ENCODE peak calls at places on chromosomes 13 and 19, in four cellular contexts. One of them, this sample, is unnamed. For H3K4me1, the result is how much of the 10 kb centered on the place peaks cover.

GRCh38 chr13:41554626-41555386 is 97.5 kb downstream of the RGCC start:
- DNase-seq in SJSA1: no peak
- DNase-seq in hepatocyte: no peak
- DNase-seq in heart left ventricle: no peak
- DNase-seq in this sample: no peak

GRCh38 chr13:110319397-110319773 is 12.3 kb downstream of the COL4A2 start:
- DNase-seq in SJSA1: no peak
- DNase-seq in hepatocyte: no peak
- DNase-seq in heart left ventricle: no peak
- DNase-seq in this sample: no peak

GRCh38 chr13:49248433-49249002 is 793 bp downstream of the CDADC1 start:
- DNase-seq in SJSA1: no peak
- DNase-seq in hepatocyte: peak
- DNase-seq in heart left ventricle: no peak
- DNase-seq in this sample: no peak

GRCh38 chr19:34991542-34992333 is 8.4 kb upstream of the GRAMD1A start:
- DNase-seq in SJSA1: no peak
- DNase-seq in hepatocyte: no peak
- DNase-seq in heart left ventricle: no peak
- DNase-seq in this sample: no peak

GRCh38 chr13:83780201-83780600 is 102.1 kb downstream of the SLITRK1 start:
- DNase-seq in SJSA1: no peak
- DNase-seq in hepatocyte: peak
- DNase-seq in heart left ventricle: no peak
- DNase-seq in this sample: no peak

GRCh38 chr19:23698711-23699520 is 11.9 kb upstream of the ZNF675 start:
- DNase-seq in SJSA1: no peak
- DNase-seq in hepatocyte: peak
- DNase-seq in heart left ventricle: no peak
- DNase-seq in this sample: peak

GRCh38 chr13:107518780-107519179 is 696.6 kb downstream of the LIG4 start:
- DNase-seq in SJSA1: no peak
- DNase-seq in hepatocyte: no peak
- DNase-seq in heart left ventricle: no peak
- DNase-seq in this sample: no peak

GRCh38 chr13:42395066-42395821 is 123.3 kb downstream of the AKAP11 start:
- DNase-seq in SJSA1: no peak
- DNase-seq in hepatocyte: no peak
- DNase-seq in heart left ventricle: no peak
- DNase-seq in this sample: no peak

GRCh38 chr13:78020861-78021260 is 102.2 kb upstream of the EDNRB start:
- DNase-seq in SJSA1: no peak
- DNase-seq in hepatocyte: no peak
- DNase-seq in heart left ventricle: no peak
- DNase-seq in this sample: no peak

GRCh38 chr13:20767309-20767943 is 6.3 kb downstream of the EEF1AKMT1 start:
- DNase-seq in SJSA1: no peak
- DNase-seq in hepatocyte: no peak
- DNase-seq in heart left ventricle: no peak
- DNase-seq in this sample: no peak

GRCh38 chr19:52191951-52192350 is 2.1 kb downstream of the PPP2R1A start:
- DNase-seq in SJSA1: no peak
- DNase-seq in hepatocyte: no peak
- DNase-seq in heart left ventricle: peak
- DNase-seq in this sample: no peak

GRCh38 chr13:99280166-99280565 is 22.0 kb upstream of the GPR18 start:
- DNase-seq in SJSA1: peak
- DNase-seq in hepatocyte: no peak
- DNase-seq in heart left ventricle: no peak
- DNase-seq in this sample: no peak

GRCh38 chr13:113497217-113497616 is 6.7 kb upstream of the DCUN1D2 start:
- DNase-seq in SJSA1: no peak
- DNase-seq in hepatocyte: no peak
- DNase-seq in heart left ventricle: no peak
- DNase-seq in this sample: no peak

GRCh38 chr13:77139311-77139710 is 112.4 kb upstream of the FBXL3 start:
- DNase-seq in SJSA1: no peak
- DNase-seq in hepatocyte: no peak
- DNase-seq in heart left ventricle: no peak
- DNase-seq in this sample: no peak

GRCh38 chr13:101623469-101624209 is 171.2 kb downstream of the ITGBL1 start:
- DNase-seq in SJSA1: no peak
- DNase-seq in hepatocyte: no peak
- DNase-seq in heart left ventricle: no peak
- DNase-seq in this sample: no peak

GRCh38 chr13:41006951-41007350 is 12.2 kb downstream of the ELF1 start:
- DNase-seq in SJSA1: no peak
- DNase-seq in hepatocyte: no peak
- DNase-seq in heart left ventricle: no peak
- DNase-seq in this sample: no peak

GRCh38 chr19:44579663-44580365 is 33.5 kb upstream of the IGSF23 start:
- DNase-seq in SJSA1: no peak
- DNase-seq in hepatocyte: no peak
- DNase-seq in heart left ventricle: no peak
- DNase-seq in this sample: no peak

GRCh38 chr13:49828452-49828851 is 36.0 kb upstream of the KPNA3 start:
- DNase-seq in SJSA1: no peak
- DNase-seq in hepatocyte: no peak
- DNase-seq in heart left ventricle: no peak
- DNase-seq in this sample: no peak

GRCh38 chr19:58059003-58059671 is at the start of gene ZNF135:
- DNase-seq in SJSA1: no peak
- DNase-seq in hepatocyte: peak
- DNase-seq in heart left ventricle: peak
- DNase-seq in this sample: peak

GRCh38 chr19:55113570-55114039 is 3.8 kb downstream of the PPP1R12C start:
- DNase-seq in SJSA1: peak
- DNase-seq in hepatocyte: peak
- DNase-seq in heart left ventricle: peak
- DNase-seq in this sample: peak

GRCh38 chr13:60351326-60351725 is 45.7 kb upstream of the TDRD3 start:
- DNase-seq in SJSA1: no peak
- DNase-seq in hepatocyte: peak
- DNase-seq in heart left ventricle: no peak
- DNase-seq in this sample: peak

GRCh38 chr13:50693755-50694154 is 149.7 kb downstream of the DLEU7 start:
- DNase-seq in SJSA1: no peak
- DNase-seq in hepatocyte: no peak
- DNase-seq in heart left ventricle: peak
- DNase-seq in this sample: peak

GRCh38 chr19:30229524-30230174 is 142.5 kb upstream of the ZNF536 start:
- DNase-seq in SJSA1: no peak
- DNase-seq in hepatocyte: peak
- DNase-seq in heart left ventricle: no peak
- DNase-seq in this sample: no peak

GRCh38 chr19:47848871-47849473 is 10.1 kb upstream of the TPRX2 start:
- DNase-seq in SJSA1: no peak
- DNase-seq in hepatocyte: peak
- DNase-seq in heart left ventricle: no peak
- DNase-seq in this sample: peak

GRCh38 chr13:83377486-83377885 is 504.8 kb downstream of the SLITRK1 start:
- DNase-seq in SJSA1: no peak
- DNase-seq in hepatocyte: no peak
- DNase-seq in heart left ventricle: no peak
- DNase-seq in this sample: no peak

GRCh38 chr19:43765109-43765876 is 10.5 kb upstream of the SMG9 start:
- DNase-seq in SJSA1: peak
- DNase-seq in hepatocyte: peak
- DNase-seq in heart left ventricle: peak
- DNase-seq in this sample: no peak

GRCh38 chr19:57324992-57325391 is 4.7 kb downstream of the ZNF543 start:
- DNase-seq in SJSA1: no peak
- DNase-seq in hepatocyte: no peak
- DNase-seq in heart left ventricle: no peak
- DNase-seq in this sample: no peak

GRCh38 chr19:34506026-34506370 is 24.4 kb downstream of the WTIP start:
- DNase-seq in SJSA1: no peak
- DNase-seq in hepatocyte: no peak
- DNase-seq in heart left ventricle: peak
- DNase-seq in this sample: no peak

GRCh38 chr13:46165485-46166220 is 16.3 kb downstream of the LCP1 start:
- DNase-seq in SJSA1: peak
- DNase-seq in hepatocyte: no peak
- DNase-seq in heart left ventricle: no peak
- DNase-seq in this sample: no peak

GRCh38 chr13:20673711-20674110 is 29.8 kb upstream of the IL17D start:
- DNase-seq in SJSA1: no peak
- DNase-seq in hepatocyte: no peak
- DNase-seq in heart left ventricle: no peak
- DNase-seq in this sample: no peak

GRCh38 chr19:48511800-48512503 is at the start of gene LMTK3:
- DNase-seq in SJSA1: no peak
- DNase-seq in hepatocyte: no peak
- DNase-seq in heart left ventricle: no peak
- DNase-seq in this sample: no peak

GRCh38 chr19:1412995-1413889 is 5.9 kb downstream of the DAZAP1 start:
- DNase-seq in SJSA1: no peak
- DNase-seq in hepatocyte: no peak
- DNase-seq in heart left ventricle: peak
- DNase-seq in this sample: peak
- H3K4me1 ChIP-seq in SJSA1: under half
- H3K4me1 ChIP-seq in hepatocyte: half or more
- H3K4me1 ChIP-seq in heart left ventricle: half or more
- H3K4me1 ChIP-seq in this sample: half or more

GRCh38 chr13:30292325-30292724 is 15.0 kb downstream of the KATNAL1 start:
- DNase-seq in SJSA1: no peak
- DNase-seq in hepatocyte: peak
- DNase-seq in heart left ventricle: no peak
- DNase-seq in this sample: no peak

GRCh38 chr13:30293995-30294394 is 13.4 kb downstream of the KATNAL1 start:
- DNase-seq in SJSA1: no peak
- DNase-seq in hepatocyte: no peak
- DNase-seq in heart left ventricle: no peak
- DNase-seq in this sample: no peak

GRCh38 chr13:30290812-30291436 is 16.4 kb downstream of the KATNAL1 start:
- DNase-seq in SJSA1: no peak
- DNase-seq in hepatocyte: no peak
- DNase-seq in heart left ventricle: no peak
- DNase-seq in this sample: no peak

GRCh38 chr13:30289533-30289932 is 17.8 kb downstream of the KATNAL1 start:
- DNase-seq in SJSA1: no peak
- DNase-seq in hepatocyte: no peak
- DNase-seq in heart left ventricle: no peak
- DNase-seq in this sample: no peak
- H3K27ac ChIP-seq in SJSA1: no peak
- H3K27ac ChIP-seq in hepatocyte: no peak
- H3K27ac ChIP-seq in heart left ventricle: no peak
- H3K27ac ChIP-seq in this sample: no peak

DNA sequence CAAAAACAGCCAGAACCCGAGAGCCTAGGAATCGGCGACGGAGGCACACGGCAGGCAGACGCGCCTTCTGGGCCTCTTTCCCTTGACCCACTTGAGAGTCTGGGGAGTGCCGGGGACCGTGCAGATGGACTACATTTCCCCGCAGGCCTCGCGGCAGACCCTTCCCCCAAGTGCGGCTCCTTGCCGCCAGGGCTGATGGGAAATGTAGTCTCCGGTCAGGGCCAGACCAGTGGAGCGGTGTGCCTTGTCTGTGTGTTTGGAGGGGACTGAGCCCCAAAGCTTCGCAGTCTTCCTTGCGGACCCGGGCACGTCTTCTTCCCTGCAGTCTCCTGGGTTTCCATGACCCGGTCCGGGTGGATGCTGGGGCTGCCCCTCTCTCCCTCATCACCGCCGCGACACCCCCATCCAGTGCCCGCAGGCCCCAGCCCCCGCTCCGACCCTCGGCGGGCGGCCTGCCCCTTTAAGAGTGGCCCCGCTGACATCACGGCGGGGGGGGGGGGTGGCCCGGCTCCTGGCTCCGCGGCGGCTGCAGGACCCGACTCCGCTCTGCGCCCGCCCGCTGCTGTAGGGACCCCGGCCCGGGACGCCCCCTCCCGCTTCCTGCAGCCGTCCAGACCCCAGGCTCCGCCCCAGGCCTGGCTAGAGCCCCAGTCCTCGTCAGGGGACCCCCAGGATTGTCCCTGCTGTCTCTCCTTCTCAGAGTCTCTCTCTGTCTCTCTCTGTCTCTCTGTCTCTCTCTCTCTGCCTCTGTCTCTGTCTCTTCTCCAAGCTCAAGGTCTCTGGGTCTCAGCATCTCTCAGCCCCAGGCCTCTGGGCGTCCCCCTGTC is 759 bp upstream of the CACNG7 start:
- DNase-seq in SJSA1: no peak
- DNase-seq in hepatocyte: peak
- DNase-seq in heart left ventricle: no peak
- DNase-seq in this sample: peak
- H3K4me1 ChIP-seq in SJSA1: under half
- H3K4me1 ChIP-seq in hepatocyte: under half
- H3K4me1 ChIP-seq in heart left ventricle: under half
- H3K4me1 ChIP-seq in this sample: under half

DNA sequence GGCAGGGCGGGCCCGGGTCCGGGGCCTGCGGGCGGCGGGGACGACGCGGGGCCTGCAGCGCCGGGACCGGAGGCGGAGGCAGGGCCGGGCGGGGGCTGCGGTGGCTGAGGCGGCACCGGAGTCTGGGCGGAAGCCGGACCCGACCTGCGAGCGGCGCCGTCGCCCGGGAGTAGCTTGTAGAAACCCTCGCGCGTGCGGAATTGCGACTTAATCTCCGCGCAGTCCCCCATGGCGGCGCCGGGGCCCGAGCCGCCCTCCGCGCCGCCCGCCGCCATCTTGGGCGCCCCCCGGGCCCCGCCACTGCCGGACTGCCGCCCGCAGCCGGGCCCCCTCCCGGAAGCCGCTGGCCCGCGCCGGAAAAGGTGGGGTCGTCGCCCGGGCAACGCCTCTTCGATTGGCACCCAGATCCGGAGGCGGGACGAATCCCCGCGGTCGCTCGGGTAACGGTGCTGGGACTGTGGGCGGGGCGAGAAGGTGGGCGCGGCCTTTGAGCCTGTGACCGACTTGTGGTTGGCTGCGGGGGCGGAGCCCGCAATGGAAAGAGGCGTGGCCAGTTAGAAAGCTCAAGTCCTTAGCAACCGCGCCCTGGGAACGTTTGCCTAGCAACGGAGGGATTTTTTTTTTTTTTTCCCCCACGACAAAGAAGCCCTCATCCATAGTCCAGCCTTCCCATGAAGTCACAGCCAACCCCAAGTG is at the start of gene DMWD:
- DNase-seq in SJSA1: peak
- DNase-seq in hepatocyte: peak
- DNase-seq in heart left ventricle: peak
- DNase-seq in this sample: peak
- H3K27ac ChIP-seq in SJSA1: peak
- H3K27ac ChIP-seq in hepatocyte: peak
- H3K27ac ChIP-seq in heart left ventricle: peak
- H3K27ac ChIP-seq in this sample: no peak

GRCh38 chr19:17953316-17953801 is 13.5 kb upstream of the KCNN1 start:
- DNase-seq in SJSA1: no peak
- DNase-seq in hepatocyte: no peak
- DNase-seq in heart left ventricle: no peak
- DNase-seq in this sample: no peak
- H3K4me1 ChIP-seq in SJSA1: under half
- H3K4me1 ChIP-seq in hepatocyte: under half
- H3K4me1 ChIP-seq in heart left ventricle: under half
- H3K4me1 ChIP-seq in this sample: under half